ENCODE peak calls at places on chromosomes 16 and 17, in nine cellular contexts. One of them, this sample, is unnamed.

GRCh38 chr17:58121925-58122324 is 26.3 kb upstream of the OR4D1 start:
- DNase-seq in psoas muscle: no peak
- DNase-seq in fibroblast of lung: peak
- DNase-seq in neural progenitor cell: peak
- DNase-seq in HCT116: peak
- DNase-seq in AG04450: no peak
- DNase-seq in GM12878: no peak
- DNase-seq in CD8-positive, alpha-beta T cell: peak
- DNase-seq in upper lobe of right lung: no peak
- DNase-seq in this sample: peak

GRCh38 chr17:45019177-45019711 is 32.2 kb downstream of the DCAKD start:
- DNase-seq in GM12878: no peak
- DNase-seq in HCT116: no peak
- DNase-seq in upper lobe of right lung: peak
- DNase-seq in neural progenitor cell: peak
- DNase-seq in fibroblast of lung: peak
- DNase-seq in CD8-positive, alpha-beta T cell: peak
- DNase-seq in AG04450: no peak
- DNase-seq in psoas muscle: peak
- DNase-seq in this sample: peak

GRCh38 chr17:19867654-19868395 is at the start of gene ULK2:
- DNase-seq in psoas muscle: peak
- DNase-seq in CD8-positive, alpha-beta T cell: peak
- DNase-seq in GM12878: no peak
- DNase-seq in AG04450: peak
- DNase-seq in fibroblast of lung: peak
- DNase-seq in HCT116: peak
- DNase-seq in neural progenitor cell: peak
- DNase-seq in upper lobe of right lung: peak
- DNase-seq in this sample: peak

GRCh38 chr17:2695243-2695960 is 16.2 kb downstream of the CLUH start:
- DNase-seq in AG04450: no peak
- DNase-seq in neural progenitor cell: no peak
- DNase-seq in psoas muscle: no peak
- DNase-seq in upper lobe of right lung: peak
- DNase-seq in CD8-positive, alpha-beta T cell: no peak
- DNase-seq in fibroblast of lung: no peak
- DNase-seq in GM12878: no peak
- DNase-seq in HCT116: no peak
- DNase-seq in this sample: no peak

GRCh38 chr16:51392651-51393187 is 241.6 kb upstream of the SALL1 start:
- DNase-seq in GM12878: no peak
- DNase-seq in HCT116: no peak
- DNase-seq in fibroblast of lung: peak
- DNase-seq in CD8-positive, alpha-beta T cell: no peak
- DNase-seq in upper lobe of right lung: no peak
- DNase-seq in neural progenitor cell: peak
- DNase-seq in psoas muscle: peak
- DNase-seq in AG04450: peak
- DNase-seq in this sample: no peak

GRCh38 chr16:89822188-89823086 is 5.8 kb upstream of the SPIRE2 start:
- DNase-seq in fibroblast of lung: no peak
- DNase-seq in AG04450: no peak
- DNase-seq in CD8-positive, alpha-beta T cell: no peak
- DNase-seq in HCT116: no peak
- DNase-seq in GM12878: no peak
- DNase-seq in upper lobe of right lung: no peak
- DNase-seq in psoas muscle: no peak
- DNase-seq in neural progenitor cell: peak
- DNase-seq in this sample: no peak

GRCh38 chr17:12358477-12358876 is 307.2 kb upstream of the MYOCD start:
- DNase-seq in GM12878: no peak
- DNase-seq in CD8-positive, alpha-beta T cell: no peak
- DNase-seq in HCT116: no peak
- DNase-seq in psoas muscle: no peak
- DNase-seq in fibroblast of lung: peak
- DNase-seq in AG04450: no peak
- DNase-seq in upper lobe of right lung: no peak
- DNase-seq in neural progenitor cell: no peak
- DNase-seq in this sample: no peak

GRCh38 chr16:23491490-23492391 is 18.6 kb downstream of the GGA2 start:
- DNase-seq in fibroblast of lung: no peak
- DNase-seq in upper lobe of right lung: peak
- DNase-seq in psoas muscle: no peak
- DNase-seq in neural progenitor cell: no peak
- DNase-seq in HCT116: no peak
- DNase-seq in CD8-positive, alpha-beta T cell: no peak
- DNase-seq in GM12878: no peak
- DNase-seq in AG04450: no peak
- DNase-seq in this sample: no peak

GRCh38 chr16:12902511-12903324 is 1.3 kb downstream of the SHISA9 start:
- DNase-seq in HCT116: no peak
- DNase-seq in AG04450: no peak
- DNase-seq in GM12878: no peak
- DNase-seq in upper lobe of right lung: no peak
- DNase-seq in psoas muscle: no peak
- DNase-seq in neural progenitor cell: peak
- DNase-seq in fibroblast of lung: no peak
- DNase-seq in CD8-positive, alpha-beta T cell: no peak
- DNase-seq in this sample: no peak

GRCh38 chr16:67190448-67191399 is 788 bp upstream of the EXOC3L1 start:
- DNase-seq in upper lobe of right lung: no peak
- DNase-seq in neural progenitor cell: no peak
- DNase-seq in HCT116: no peak
- DNase-seq in CD8-positive, alpha-beta T cell: no peak
- DNase-seq in AG04450: peak
- DNase-seq in psoas muscle: no peak
- DNase-seq in fibroblast of lung: peak
- DNase-seq in GM12878: no peak
- DNase-seq in this sample: no peak

GRCh38 chr17:42002175-42002791 is 15.0 kb downstream of the DNAJC7 start:
- DNase-seq in upper lobe of right lung: no peak
- DNase-seq in CD8-positive, alpha-beta T cell: no peak
- DNase-seq in GM12878: no peak
- DNase-seq in HCT116: no peak
- DNase-seq in AG04450: no peak
- DNase-seq in fibroblast of lung: no peak
- DNase-seq in psoas muscle: no peak
- DNase-seq in neural progenitor cell: no peak
- DNase-seq in this sample: no peak

GRCh38 chr16:3487521-3488410 is 7.5 kb downstream of the C16orf90 start:
- DNase-seq in HCT116: no peak
- DNase-seq in neural progenitor cell: no peak
- DNase-seq in CD8-positive, alpha-beta T cell: no peak
- DNase-seq in psoas muscle: no peak
- DNase-seq in upper lobe of right lung: no peak
- DNase-seq in GM12878: no peak
- DNase-seq in AG04450: no peak
- DNase-seq in fibroblast of lung: no peak
- DNase-seq in this sample: no peak

GRCh38 chr16:75305364-75306101 is 54.1 kb upstream of the BCAR1 start:
- DNase-seq in GM12878: peak
- DNase-seq in fibroblast of lung: peak
- DNase-seq in HCT116: peak
- DNase-seq in CD8-positive, alpha-beta T cell: peak
- DNase-seq in AG04450: peak
- DNase-seq in upper lobe of right lung: no peak
- DNase-seq in psoas muscle: peak
- DNase-seq in neural progenitor cell: no peak
- DNase-seq in this sample: peak

GRCh38 chr16:89407282-89407924 is 83.0 kb downstream of the ANKRD11 start:
- DNase-seq in upper lobe of right lung: no peak
- DNase-seq in CD8-positive, alpha-beta T cell: no peak
- DNase-seq in neural progenitor cell: no peak
- DNase-seq in HCT116: no peak
- DNase-seq in AG04450: no peak
- DNase-seq in fibroblast of lung: no peak
- DNase-seq in GM12878: no peak
- DNase-seq in psoas muscle: no peak
- DNase-seq in this sample: no peak

GRCh38 chr16:27461483-27462171 is 59.7 kb downstream of the IL21R start:
- DNase-seq in upper lobe of right lung: no peak
- DNase-seq in fibroblast of lung: peak
- DNase-seq in GM12878: no peak
- DNase-seq in AG04450: no peak
- DNase-seq in psoas muscle: peak
- DNase-seq in CD8-positive, alpha-beta T cell: no peak
- DNase-seq in HCT116: no peak
- DNase-seq in neural progenitor cell: no peak
- DNase-seq in this sample: no peak

GRCh38 chr16:12639044-12639443 is 164.6 kb downstream of the CPPED1 start:
- DNase-seq in fibroblast of lung: no peak
- DNase-seq in AG04450: no peak
- DNase-seq in GM12878: no peak
- DNase-seq in neural progenitor cell: no peak
- DNase-seq in HCT116: no peak
- DNase-seq in CD8-positive, alpha-beta T cell: no peak
- DNase-seq in upper lobe of right lung: no peak
- DNase-seq in psoas muscle: no peak
- DNase-seq in this sample: no peak

GRCh38 chr16:82655315-82655714 is 28.5 kb downstream of the CDH13 start:
- DNase-seq in CD8-positive, alpha-beta T cell: peak
- DNase-seq in upper lobe of right lung: no peak
- DNase-seq in HCT116: no peak
- DNase-seq in AG04450: peak
- DNase-seq in fibroblast of lung: peak
- DNase-seq in neural progenitor cell: no peak
- DNase-seq in GM12878: peak
- DNase-seq in psoas muscle: no peak
- DNase-seq in this sample: peak

GRCh38 chr16:27795992-27796614 is 246.2 kb downstream of the KATNIP start:
- DNase-seq in GM12878: no peak
- DNase-seq in fibroblast of lung: peak
- DNase-seq in upper lobe of right lung: no peak
- DNase-seq in psoas muscle: no peak
- DNase-seq in HCT116: peak
- DNase-seq in neural progenitor cell: peak
- DNase-seq in CD8-positive, alpha-beta T cell: no peak
- DNase-seq in AG04450: no peak
- DNase-seq in this sample: no peak

GRCh38 chr16:11705311-11705710 is 37.1 kb downstream of the SNN start:
- DNase-seq in psoas muscle: no peak
- DNase-seq in upper lobe of right lung: no peak
- DNase-seq in fibroblast of lung: no peak
- DNase-seq in GM12878: no peak
- DNase-seq in neural progenitor cell: no peak
- DNase-seq in AG04450: no peak
- DNase-seq in CD8-positive, alpha-beta T cell: no peak
- DNase-seq in HCT116: no peak
- DNase-seq in this sample: no peak

GRCh38 chr17:74351552-74352210 is 10.0 kb downstream of the BTBD17 start:
- DNase-seq in upper lobe of right lung: no peak
- DNase-seq in GM12878: no peak
- DNase-seq in AG04450: no peak
- DNase-seq in neural progenitor cell: peak
- DNase-seq in HCT116: no peak
- DNase-seq in fibroblast of lung: no peak
- DNase-seq in psoas muscle: no peak
- DNase-seq in CD8-positive, alpha-beta T cell: no peak
- DNase-seq in this sample: no peak
- H3K4me3 ChIP-seq in upper lobe of right lung: no peak
- H3K4me3 ChIP-seq in GM12878: no peak
- H3K4me3 ChIP-seq in AG04450: no peak
- H3K4me3 ChIP-seq in neural progenitor cell: peak
- H3K4me3 ChIP-seq in HCT116: no peak
- H3K4me3 ChIP-seq in fibroblast of lung: no peak
- H3K4me3 ChIP-seq in psoas muscle: no peak
- H3K4me3 ChIP-seq in CD8-positive, alpha-beta T cell: no peak
- H3K4me3 ChIP-seq in this sample: no peak

DNA sequence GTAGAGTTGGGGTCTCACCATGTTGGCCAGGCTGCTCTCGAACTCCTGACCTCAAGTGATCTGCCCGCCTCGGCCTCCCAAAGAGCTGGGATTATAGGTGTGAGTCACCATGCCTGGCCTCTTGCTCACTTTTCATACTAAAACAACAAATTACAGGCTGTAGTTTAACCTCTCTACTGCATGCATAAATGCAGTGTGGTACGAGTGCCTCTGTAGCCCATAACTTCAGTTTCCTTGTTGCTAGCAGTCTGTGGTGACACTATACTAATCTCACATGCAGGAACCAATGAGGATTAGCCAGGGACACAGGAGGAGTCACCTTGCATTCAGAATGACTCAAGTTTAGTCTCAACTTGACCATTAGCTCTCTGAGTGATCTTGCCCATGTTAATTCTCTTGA is 20.1 kb downstream of the HMOX2 start:
- DNase-seq in fibroblast of lung: peak
- DNase-seq in upper lobe of right lung: no peak
- DNase-seq in neural progenitor cell: no peak
- DNase-seq in psoas muscle: no peak
- DNase-seq in GM12878: no peak
- DNase-seq in AG04450: no peak
- DNase-seq in CD8-positive, alpha-beta T cell: no peak
- DNase-seq in HCT116: peak
- DNase-seq in this sample: no peak
- H3K27ac ChIP-seq in fibroblast of lung: peak
- H3K27ac ChIP-seq in upper lobe of right lung: no peak
- H3K27ac ChIP-seq in neural progenitor cell: no peak
- H3K27ac ChIP-seq in psoas muscle: no peak
- H3K27ac ChIP-seq in GM12878: no peak
- H3K27ac ChIP-seq in AG04450: peak
- H3K27ac ChIP-seq in CD8-positive, alpha-beta T cell: no peak
- H3K27ac ChIP-seq in HCT116: peak
- H3K27ac ChIP-seq in this sample: no peak

GRCh38 chr17:78883533-78884131 is 19.4 kb downstream of the CEP295NL start:
- DNase-seq in HCT116: peak
- DNase-seq in fibroblast of lung: peak
- DNase-seq in CD8-positive, alpha-beta T cell: no peak
- DNase-seq in AG04450: peak
- DNase-seq in upper lobe of right lung: peak
- DNase-seq in neural progenitor cell: peak
- DNase-seq in psoas muscle: peak
- DNase-seq in GM12878: no peak
- DNase-seq in this sample: peak
- H3K4me3 ChIP-seq in HCT116: peak
- H3K4me3 ChIP-seq in fibroblast of lung: peak
- H3K4me3 ChIP-seq in CD8-positive, alpha-beta T cell: no peak
- H3K4me3 ChIP-seq in AG04450: peak
- H3K4me3 ChIP-seq in upper lobe of right lung: peak
- H3K4me3 ChIP-seq in neural progenitor cell: peak
- H3K4me3 ChIP-seq in psoas muscle: peak
- H3K4me3 ChIP-seq in GM12878: no peak
- H3K4me3 ChIP-seq in this sample: no peak

DNA sequence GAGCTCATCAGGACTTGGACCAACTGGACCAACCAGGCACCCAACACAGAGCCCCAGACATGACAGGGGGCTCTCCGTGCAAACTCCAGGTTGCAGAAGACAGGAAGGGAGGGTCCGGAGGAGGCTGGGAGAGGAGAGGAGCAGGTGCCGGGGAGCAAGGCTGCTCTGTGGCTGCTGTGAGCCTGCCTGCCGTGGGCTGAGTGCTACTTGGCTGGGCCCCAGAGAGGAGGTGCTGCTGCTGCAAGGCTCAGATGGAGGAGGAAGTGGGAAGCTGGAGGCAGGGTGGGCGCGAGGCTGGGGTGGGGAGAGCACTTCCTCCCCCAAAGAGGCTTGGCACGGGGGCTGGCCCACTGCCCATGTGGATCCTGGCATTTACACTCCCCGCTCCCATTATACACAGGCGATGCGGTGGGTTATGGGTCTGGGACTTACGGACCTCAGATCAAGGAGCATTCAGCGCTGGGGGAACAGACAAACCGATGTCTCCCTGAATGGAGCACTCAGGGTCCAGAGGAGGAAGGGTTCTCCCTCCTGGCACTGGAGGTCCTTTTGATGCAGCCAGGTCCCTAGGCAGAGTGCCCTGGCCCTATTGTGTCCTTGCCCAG is 15.9 kb downstream of the EPOP start:
- DNase-seq in psoas muscle: no peak
- DNase-seq in AG04450: no peak
- DNase-seq in CD8-positive, alpha-beta T cell: no peak
- DNase-seq in neural progenitor cell: no peak
- DNase-seq in GM12878: no peak
- DNase-seq in fibroblast of lung: no peak
- DNase-seq in HCT116: no peak
- DNase-seq in upper lobe of right lung: peak
- DNase-seq in this sample: no peak
- H3K27ac ChIP-seq in psoas muscle: no peak
- H3K27ac ChIP-seq in AG04450: no peak
- H3K27ac ChIP-seq in CD8-positive, alpha-beta T cell: no peak
- H3K27ac ChIP-seq in neural progenitor cell: no peak
- H3K27ac ChIP-seq in GM12878: no peak
- H3K27ac ChIP-seq in fibroblast of lung: no peak
- H3K27ac ChIP-seq in HCT116: no peak
- H3K27ac ChIP-seq in upper lobe of right lung: no peak
- H3K27ac ChIP-seq in this sample: no peak